ENCODE peak calls at places on chromosomes 12 and 14, in five cellular contexts. Y is NCI-H460; J is HT1080; H is activated T-helper 9 cell treated with anti-CD3 and anti-CD28 coated beads, Interleukin-2, amount 50 U/mL, for 16 hours; W is HuH-7.5. C is an unnamed sample.

GRCh38 chr14:70896981-70897380 is 10.3 kb upstream of the PCNX1 start:
- DNase-seq in W (no peak), H (no peak), Y (no peak), J (no peak), C (no peak)

GRCh38 chr14:54565236-54566151 is 1.4 kb upstream of the SAMD4A start:
- DNase-seq in W (peak), Y (peak), H (peak), J (peak), C (peak)

GRCh38 chr14:53148612-53149202 is 4.4 kb downstream of the DDHD1 start:
- DNase-seq in W (no peak), Y (no peak), J (no peak), H (no peak), C (no peak)

GRCh38 chr12:107666009-107666408 is 19.6 kb upstream of the PWP1 start:
- DNase-seq in W (no peak), J (no peak), Y (no peak), H (no peak), C (no peak)

GRCh38 chr14:75825147-75825592 is 156.6 kb downstream of the TGFB3 start:
- DNase-seq in Y (no peak), J (no peak), H (no peak), W (no peak), C (no peak)

GRCh38 chr14:74008843-74009499 is 10.1 kb downstream of the ENTPD5 start:
- DNase-seq in J (no peak), Y (no peak), H (no peak), W (no peak), C (no peak)

GRCh38 chr12:21509768-21510167 is 8.2 kb downstream of the GOLT1B start:
- DNase-seq in Y (no peak), J (no peak), W (no peak), H (no peak), C (no peak)

GRCh38 chr12:130977046-130977758 is 23.5 kb downstream of the ADGRD1 start:
- DNase-seq in W (no peak), Y (no peak), J (no peak), H (no peak), C (no peak)

GRCh38 chr14:81245771-81246170 is 25.0 kb upstream of the GTF2A1 start:
- DNase-seq in W (no peak), H (no peak), Y (no peak), J (no peak), C (no peak)

GRCh38 chr12:53060721-53061276 is 10.9 kb downstream of the TNS2 start:
- DNase-seq in Y (no peak), H (no peak), J (no peak), W (no peak), C (no peak)

GRCh38 chr12:95701275-95701674 is 89.3 kb downstream of the NTN4 start:
- DNase-seq in H (no peak), J (no peak), Y (no peak), W (no peak), C (no peak)

GRCh38 chr12:2054091-2055018 is 1.6 kb downstream of the CACNA1C start:
- DNase-seq in H (no peak), W (no peak), J (no peak), Y (no peak), C (no peak)

GRCh38 chr12:111584959-111585358 is 14.2 kb downstream of the ATXN2 start:
- DNase-seq in W (no peak), Y (no peak), J (no peak), H (no peak), C (no peak)

GRCh38 chr14:37363661-37364060 is 165.9 kb downstream of the MIPOL1 start:
- DNase-seq in W (no peak), J (no peak), H (no peak), Y (no peak), C (no peak)

GRCh38 chr12:111034148-111034910 is 114.0 kb upstream of the MYL2 start:
- DNase-seq in J (no peak), W (peak), Y (no peak), H (no peak), C (peak)

GRCh38 chr12:32519047-32519446 is 119.7 kb downstream of the FGD4 start:
- DNase-seq in W (no peak), H (no peak), Y (no peak), J (no peak), C (no peak)

GRCh38 chr14:61543946-61544345 is 151.4 kb upstream of the HIF1A start:
- DNase-seq in H (no peak), Y (no peak), W (no peak), J (no peak), C (no peak)

GRCh38 chr12:74689071-74689655 is 151.5 kb downstream of the ATXN7L3B start:
- DNase-seq in W (no peak), H (no peak), Y (peak), J (peak), C (no peak)

GRCh38 chr14:75479770-75480600 is 42.3 kb upstream of the BATF start:
- DNase-seq in H (no peak), W (no peak), Y (no peak), J (no peak), C (no peak)

GRCh38 chr12:57839996-57840395 is 6.5 kb downstream of the CTDSP2 start:
- DNase-seq in J (no peak), W (no peak), Y (no peak), H (no peak), C (no peak)

GRCh38 chr14:69708586-69709169 is 58.3 kb upstream of the SRSF5 start:
- DNase-seq in W (peak), Y (no peak), J (peak), H (no peak), C (no peak)

GRCh38 chr12:111643428-111643826 is 42.3 kb downstream of the BRAP start:
- DNase-seq in W (no peak), Y (no peak), J (no peak), H (no peak), C (no peak)

GRCh38 chr14:101060171-101060601 is 156.7 kb upstream of the RTL1 start:
- DNase-seq in W (no peak), Y (no peak), J (no peak), H (no peak), C (no peak)

GRCh38 chr12:53500119-53500775 is 836 bp upstream of the TARBP2 start:
- DNase-seq in J (peak), W (no peak), Y (no peak), H (no peak), C (no peak)

GRCh38 chr14:70013269-70013873 is 134.2 kb downstream of the SMOC1 start:
- DNase-seq in Y (peak), H (no peak), W (peak), J (no peak), C (peak)

GRCh38 chr14:74948228-74949175 is 6.9 kb downstream of the PGF start:
- DNase-seq in Y (no peak), J (no peak), H (no peak), W (no peak), C (no peak)

C was measured in stimulated activated effector memory CD8-positive, alpha-beta T cell treated with anti-CD3 and anti-CD28 coated beads, Interleukin-12 subunit alpha, Interleukin-12 subunit beta, amount 100 ng/mL, for 72 hours.